ENCODE peak calls at places on chromosome 13, in seven cellular contexts. R is suprapubic skin, A is SK-N-SH, T is A549, S is AG04449, V is epithelial cell of esophagus, I is A673. X is an unnamed sample.

GRCh38 chr13:30995331-30995730 is 62.9 kb downstream of the TEX26 start:
- DNase-seq in R (no peak), A (no peak), T (no peak), S (no peak), V (no peak), I (no peak), X (no peak)

GRCh38 chr13:110509971-110510786 is 51.3 kb downstream of the RAB20 start:
- DNase-seq in R (no peak), A (no peak), T (no peak), S (no peak), V (no peak), I (no peak), X (no peak)

GRCh38 chr13:34300559-34300958 is 482.6 kb downstream of the RFC3 start:
- DNase-seq in R (no peak), A (no peak), T (no peak), S (no peak), V (peak), I (no peak), X (no peak)

GRCh38 chr13:111912453-111912866 is 154.5 kb upstream of the SOX1 start:
- DNase-seq in R (peak), A (no peak), T (no peak), S (no peak), V (no peak), I (no peak), X (peak)

GRCh38 chr13:81395368-81395767 is 1054.4 kb upstream of the SPRY2 start:
- DNase-seq in R (no peak), A (peak), T (no peak), S (no peak), V (peak), I (peak), X (no peak)

GRCh38 chr13:87769445-87769844 is 98.3 kb downstream of the SLITRK5 start:
- DNase-seq in R (no peak), A (no peak), T (no peak), S (no peak), V (no peak), I (no peak), X (no peak)

GRCh38 chr13:109154546-109154945 is 525.1 kb downstream of the MYO16 start:
- DNase-seq in R (no peak), A (no peak), T (no peak), S (no peak), V (peak), I (no peak), X (no peak)

GRCh38 chr13:113990321-113990837 is 16.5 kb upstream of the C13orf46 start:
- DNase-seq in R (peak), A (no peak), T (no peak), S (no peak), V (no peak), I (no peak), X (peak)

GRCh38 chr13:21823949-21824348 is 153.1 kb downstream of the FGF9 start:
- DNase-seq in R (no peak), A (no peak), T (no peak), S (no peak), V (no peak), I (no peak), X (no peak)

GRCh38 chr13:89401209-89401810 is 1730.1 kb downstream of the SLITRK5 start:
- DNase-seq in R (no peak), A (no peak), T (no peak), S (no peak), V (peak), I (peak), X (no peak)

GRCh38 chr13:52869050-52869449 is 20.6 kb upstream of the PCDH8 start:
- DNase-seq in R (no peak), A (no peak), T (no peak), S (no peak), V (no peak), I (no peak), X (no peak)

GRCh38 chr13:28316841-28317240 is 178.1 kb downstream of the FLT1 start:
- DNase-seq in R (no peak), A (no peak), T (no peak), S (no peak), V (no peak), I (no peak), X (no peak)

GRCh38 chr13:68030152-68030809 is 800.1 kb upstream of the PCDH9 start:
- DNase-seq in R (no peak), A (no peak), T (no peak), S (no peak), V (no peak), I (no peak), X (no peak)

GRCh38 chr13:102648046-102648445 is 46.8 kb downstream of the METTL21C start:
- DNase-seq in R (no peak), A (no peak), T (no peak), S (no peak), V (peak), I (peak), X (no peak)

GRCh38 chr13:112885782-112886268 is 83.2 kb upstream of the MCF2L start:
- DNase-seq in R (no peak), A (peak), T (peak), S (no peak), V (peak), I (no peak), X (peak)

GRCh38 chr13:52399037-52399436 is 6.9 kb downstream of the THSD1 start:
- DNase-seq in R (no peak), A (no peak), T (no peak), S (no peak), V (no peak), I (no peak), X (no peak)

GRCh38 chr13:85729296-85729695 is 69.9 kb downstream of the SLITRK6 start:
- DNase-seq in R (no peak), A (no peak), T (no peak), S (no peak), V (peak), I (no peak), X (no peak)

GRCh38 chr13:36973621-36974268 is 25.4 kb downstream of the ALG5 start:
- DNase-seq in R (no peak), A (no peak), T (no peak), S (no peak), V (no peak), I (no peak), X (no peak)

GRCh38 chr13:73107459-73107858 is 48.7 kb downstream of the KLF5 start:
- DNase-seq in R (no peak), A (no peak), T (no peak), S (no peak), V (no peak), I (peak), X (no peak)

GRCh38 chr13:94382960-94383359 is 96.5 kb downstream of the DCT start:
- DNase-seq in R (no peak), A (no peak), T (no peak), S (no peak), V (no peak), I (no peak), X (no peak)

GRCh38 chr13:27595055-27595811 is 25.1 kb downstream of the LNX2 start:
- DNase-seq in R (no peak), A (no peak), T (no peak), S (no peak), V (no peak), I (no peak), X (no peak)

GRCh38 chr13:78047151-78047550 is 128.5 kb upstream of the EDNRB start:
- DNase-seq in R (no peak), A (no peak), T (no peak), S (no peak), V (no peak), I (no peak), X (no peak)

GRCh38 chr13:63910406-63910957 is 2494.8 kb upstream of the PCDH20 start:
- DNase-seq in R (no peak), A (no peak), T (no peak), S (no peak), V (no peak), I (peak), X (no peak)

GRCh38 chr13:19587635-19588300 is 26.4 kb upstream of the TPTE2 start:
- DNase-seq in R (no peak), A (peak), T (peak), S (peak), V (peak), I (peak), X (no peak)
- TF ChIP-seq CTCF in R (no peak), A (peak), T (peak), S (peak), V (peak), I (peak), X (peak)

DNA sequence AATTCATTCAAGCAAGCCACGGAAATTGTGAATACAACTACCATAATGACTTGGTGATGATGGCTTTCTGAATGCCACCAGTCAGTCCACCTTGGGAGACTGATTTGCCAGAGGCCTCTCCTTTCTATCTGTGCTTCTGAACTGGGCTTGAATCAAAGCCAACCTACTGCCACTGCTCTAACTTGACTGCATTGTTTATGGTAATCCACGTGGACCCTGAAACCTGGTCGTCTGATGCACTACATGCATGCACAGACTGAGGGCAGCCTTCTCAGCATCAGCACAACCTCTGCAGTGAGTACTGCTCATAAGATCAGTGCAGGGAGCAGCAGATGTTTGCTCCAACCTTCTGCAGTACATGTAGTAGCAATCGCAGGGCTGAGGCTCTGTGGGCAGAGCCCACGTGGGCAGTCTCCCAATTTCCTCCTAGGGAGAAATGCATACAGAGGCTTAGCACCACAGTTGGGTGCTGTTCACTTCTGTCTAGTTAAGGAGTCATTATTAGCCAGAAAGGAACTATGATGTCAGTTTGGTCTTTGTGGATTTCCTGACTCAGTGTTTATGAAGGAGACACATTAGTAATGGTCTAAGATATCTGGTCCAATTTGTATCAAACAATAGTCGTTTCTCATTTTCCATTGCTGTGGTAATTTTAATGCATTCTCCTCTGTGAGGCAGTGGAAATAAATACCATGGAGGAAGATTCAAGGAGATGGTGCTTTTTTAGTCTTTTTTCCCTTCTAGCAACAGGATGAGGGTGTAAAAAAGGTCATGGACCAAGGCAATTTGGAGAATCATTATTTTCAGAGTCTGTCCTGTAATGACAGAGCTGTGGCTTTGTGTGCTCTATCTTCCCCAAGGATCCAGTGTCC is 82.5 kb downstream of the AKAP11 start:
- DNase-seq in R (no peak), A (no peak), T (no peak), S (peak), V (peak), I (peak), X (no peak)
- TF ChIP-seq CTCF in R (no peak), A (no peak), T (no peak), S (no peak), V (no peak), I (peak), X (no peak)

GRCh38 chr13:46386426-46386995 is 541 bp downstream of the RUBCNL start:
- DNase-seq in R (no peak), A (peak), T (no peak), S (no peak), V (no peak), I (peak), X (no peak)

GRCh38 chr13:46388308-46388707 is 1.3 kb upstream of the RUBCNL start:
- DNase-seq in R (no peak), A (no peak), T (no peak), S (no peak), V (no peak), I (peak), X (no peak)

GRCh38 chr13:46388846-46389245 is 1.8 kb upstream of the RUBCNL start:
- DNase-seq in R (no peak), A (no peak), T (no peak), S (no peak), V (peak), I (no peak), X (no peak)

GRCh38 chr13:46385946-46386345 is 1.1 kb downstream of the RUBCNL start:
- DNase-seq in R (no peak), A (no peak), T (no peak), S (no peak), V (no peak), I (no peak), X (no peak)

DNA sequence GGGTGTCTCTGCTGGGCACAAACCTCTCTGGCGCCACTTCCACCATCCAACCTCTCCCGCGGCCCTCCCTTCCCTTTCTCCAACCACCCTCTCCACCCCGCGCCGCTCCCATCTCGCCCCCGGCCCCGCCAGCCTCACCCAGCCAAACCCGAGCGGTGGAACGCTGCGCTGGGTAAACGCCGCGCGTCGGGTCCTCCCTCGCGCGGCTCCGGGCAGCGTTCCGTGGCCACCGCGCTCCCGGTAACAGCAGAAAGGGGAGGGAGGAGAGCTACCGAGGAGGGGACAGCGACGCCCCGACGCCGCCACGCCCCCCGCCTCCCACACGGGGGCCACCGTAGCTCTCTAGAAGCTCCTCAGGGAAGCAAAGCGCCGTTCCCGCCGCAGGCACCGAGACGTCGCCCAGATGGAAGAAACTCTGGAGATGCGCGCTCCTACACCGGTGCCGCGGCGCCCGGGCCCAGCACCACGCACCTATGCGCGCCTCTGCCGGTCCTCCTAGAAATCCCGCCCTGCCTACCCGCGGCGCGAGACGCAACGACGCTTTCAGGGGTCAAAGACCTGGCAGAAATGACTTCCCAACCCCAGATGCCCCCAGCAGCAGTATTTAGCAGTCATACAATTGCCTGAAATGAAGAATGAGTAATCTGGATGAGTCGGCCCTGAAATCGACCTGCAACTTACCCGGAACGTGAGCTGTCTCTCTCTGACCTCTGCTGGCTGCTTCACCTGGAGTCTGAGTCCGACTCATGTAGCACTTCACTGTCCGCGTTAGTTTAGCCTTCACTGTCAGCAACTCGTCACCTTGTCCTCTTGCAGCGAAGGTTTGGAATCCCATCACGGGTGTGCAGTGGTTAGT is at the start of gene RUBCNL:
- DNase-seq in R (no peak), A (peak), T (no peak), S (no peak), V (peak), I (peak), X (no peak)
- TF ChIP-seq CTCF in R (no peak), A (no peak), T (no peak), S (no peak), V (peak), I (no peak), X (peak)

GRCh38 chr13:90414691-90415596 is 932.5 kb upstream of the MIR17HG start:
- DNase-seq in R (no peak), A (no peak), T (peak), S (peak), V (peak), I (peak), X (no peak)

GRCh38 chr13:90415902-90416301 is 931.6 kb upstream of the MIR17HG start:
- DNase-seq in R (no peak), A (no peak), T (no peak), S (no peak), V (no peak), I (peak), X (no peak)

GRCh38 chr13:90416519-90416918 is 931.0 kb upstream of the MIR17HG start:
- DNase-seq in R (no peak), A (no peak), T (no peak), S (peak), V (no peak), I (peak), X (no peak)

GRCh38 chr13:90416938-90417337 is 930.5 kb upstream of the MIR17HG start:
- DNase-seq in R (no peak), A (no peak), T (no peak), S (no peak), V (no peak), I (peak), X (no peak)

DNA sequence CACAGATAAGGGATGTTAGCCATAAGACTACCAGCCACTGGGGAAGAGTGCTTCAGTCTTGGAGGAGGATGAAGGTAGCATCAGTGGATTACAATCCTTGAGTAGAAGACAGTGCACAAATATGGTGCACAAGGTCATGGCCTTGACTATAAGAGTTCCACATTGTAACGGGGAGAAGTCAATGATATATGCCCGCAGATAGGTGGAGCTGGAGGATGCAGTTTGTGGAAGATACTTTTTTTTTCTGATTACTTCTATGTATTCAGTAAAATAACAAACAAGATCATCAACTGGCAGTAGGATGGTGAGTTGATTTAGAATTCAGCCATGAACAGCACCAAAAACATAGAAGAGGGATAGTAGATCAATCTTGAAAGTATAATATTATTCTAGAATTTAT is 926.8 kb upstream of the MIR17HG start:
- DNase-seq in R (no peak), A (no peak), T (no peak), S (no peak), V (no peak), I (no peak), X (no peak)
- TF ChIP-seq CTCF in R (no peak), A (no peak), T (no peak), S (peak), V (peak), I (peak), X (peak)

X was measured in chondrocyte.